ENCODE peak calls at places on chromosomes 12 and 14, in six cellular contexts. One of them, this sample, is unnamed.

GRCh38 chr14:102736956-102737355 is 40.3 kb upstream of the TRAF3 start:
- DNase-seq in NCI-H460: no peak
- DNase-seq in NCI-H1092 treated with DMSO at 0.1 percent for 48 hours: no peak
- DNase-seq in cardiac fibroblast: no peak
- DNase-seq in endothelial cell of umbilical vein: no peak
- DNase-seq in HCEC 1CT: no peak
- DNase-seq in this sample: no peak

GRCh38 chr12:2637371-2637770 is 157.4 kb upstream of the FKBP4 start:
- DNase-seq in NCI-H460: no peak
- DNase-seq in NCI-H1092 treated with DMSO at 0.1 percent for 48 hours: no peak
- DNase-seq in cardiac fibroblast: no peak
- DNase-seq in endothelial cell of umbilical vein: no peak
- DNase-seq in HCEC 1CT: no peak
- DNase-seq in this sample: no peak

GRCh38 chr14:53929871-53930685 is 26.5 kb downstream of the BMP4 start:
- DNase-seq in NCI-H460: no peak
- DNase-seq in NCI-H1092 treated with DMSO at 0.1 percent for 48 hours: peak
- DNase-seq in cardiac fibroblast: no peak
- DNase-seq in endothelial cell of umbilical vein: no peak
- DNase-seq in HCEC 1CT: no peak
- DNase-seq in this sample: no peak

GRCh38 chr12:93122569-93123091 is 193.5 kb upstream of the EEA1 start:
- DNase-seq in NCI-H460: no peak
- DNase-seq in NCI-H1092 treated with DMSO at 0.1 percent for 48 hours: no peak
- DNase-seq in cardiac fibroblast: no peak
- DNase-seq in endothelial cell of umbilical vein: no peak
- DNase-seq in HCEC 1CT: no peak
- DNase-seq in this sample: no peak

GRCh38 chr14:89428556-89429196 is 11.6 kb upstream of the FOXN3 start:
- DNase-seq in NCI-H460: no peak
- DNase-seq in NCI-H1092 treated with DMSO at 0.1 percent for 48 hours: no peak
- DNase-seq in cardiac fibroblast: no peak
- DNase-seq in endothelial cell of umbilical vein: no peak
- DNase-seq in HCEC 1CT: no peak
- DNase-seq in this sample: no peak

GRCh38 chr12:54159140-54159539 is 29.6 kb downstream of the SMUG1 start:
- DNase-seq in NCI-H460: no peak
- DNase-seq in NCI-H1092 treated with DMSO at 0.1 percent for 48 hours: peak
- DNase-seq in cardiac fibroblast: no peak
- DNase-seq in endothelial cell of umbilical vein: no peak
- DNase-seq in HCEC 1CT: no peak
- DNase-seq in this sample: no peak

GRCh38 chr14:70555890-70556289 is 21.1 kb upstream of the ADAM20 start:
- DNase-seq in NCI-H460: no peak
- DNase-seq in NCI-H1092 treated with DMSO at 0.1 percent for 48 hours: no peak
- DNase-seq in cardiac fibroblast: peak
- DNase-seq in endothelial cell of umbilical vein: no peak
- DNase-seq in HCEC 1CT: no peak
- DNase-seq in this sample: no peak

GRCh38 chr14:63682727-63683593 is 41.3 kb upstream of the WDR89 start:
- DNase-seq in NCI-H460: no peak
- DNase-seq in NCI-H1092 treated with DMSO at 0.1 percent for 48 hours: no peak
- DNase-seq in cardiac fibroblast: no peak
- DNase-seq in endothelial cell of umbilical vein: no peak
- DNase-seq in HCEC 1CT: no peak
- DNase-seq in this sample: no peak

GRCh38 chr14:104874110-104874531 is 9.1 kb downstream of the CEP170B start:
- DNase-seq in NCI-H460: no peak
- DNase-seq in NCI-H1092 treated with DMSO at 0.1 percent for 48 hours: no peak
- DNase-seq in cardiac fibroblast: no peak
- DNase-seq in endothelial cell of umbilical vein: no peak
- DNase-seq in HCEC 1CT: no peak
- DNase-seq in this sample: no peak

GRCh38 chr14:91414475-91415342 is 2.9 kb downstream of the CCDC88C start:
- DNase-seq in NCI-H460: no peak
- DNase-seq in NCI-H1092 treated with DMSO at 0.1 percent for 48 hours: no peak
- DNase-seq in cardiac fibroblast: no peak
- DNase-seq in endothelial cell of umbilical vein: no peak
- DNase-seq in HCEC 1CT: no peak
- DNase-seq in this sample: no peak

GRCh38 chr14:101503431-101504095 is 57.7 kb upstream of the DIO3 start:
- DNase-seq in NCI-H460: no peak
- DNase-seq in NCI-H1092 treated with DMSO at 0.1 percent for 48 hours: no peak
- DNase-seq in cardiac fibroblast: no peak
- DNase-seq in endothelial cell of umbilical vein: no peak
- DNase-seq in HCEC 1CT: no peak
- DNase-seq in this sample: no peak

GRCh38 chr14:68014771-68015170 is 195.2 kb downstream of the RAD51B start:
- DNase-seq in NCI-H460: no peak
- DNase-seq in NCI-H1092 treated with DMSO at 0.1 percent for 48 hours: no peak
- DNase-seq in cardiac fibroblast: no peak
- DNase-seq in endothelial cell of umbilical vein: no peak
- DNase-seq in HCEC 1CT: no peak
- DNase-seq in this sample: no peak

GRCh38 chr12:1870086-1870485 is 48.4 kb downstream of the CACNA2D4 start:
- DNase-seq in NCI-H460: no peak
- DNase-seq in NCI-H1092 treated with DMSO at 0.1 percent for 48 hours: no peak
- DNase-seq in cardiac fibroblast: no peak
- DNase-seq in endothelial cell of umbilical vein: no peak
- DNase-seq in HCEC 1CT: no peak
- DNase-seq in this sample: no peak

GRCh38 chr14:33568935-33569579 is 381.8 kb downstream of the EGLN3 start:
- DNase-seq in NCI-H460: no peak
- DNase-seq in NCI-H1092 treated with DMSO at 0.1 percent for 48 hours: no peak
- DNase-seq in cardiac fibroblast: peak
- DNase-seq in endothelial cell of umbilical vein: peak
- DNase-seq in HCEC 1CT: no peak
- DNase-seq in this sample: no peak

GRCh38 chr14:59137256-59137655 is 51.2 kb upstream of the DAAM1 start:
- DNase-seq in NCI-H460: no peak
- DNase-seq in NCI-H1092 treated with DMSO at 0.1 percent for 48 hours: no peak
- DNase-seq in cardiac fibroblast: no peak
- DNase-seq in endothelial cell of umbilical vein: no peak
- DNase-seq in HCEC 1CT: no peak
- DNase-seq in this sample: no peak

GRCh38 chr12:108078428-108078827 is 50.7 kb upstream of the WSCD2 start:
- DNase-seq in NCI-H460: no peak
- DNase-seq in NCI-H1092 treated with DMSO at 0.1 percent for 48 hours: no peak
- DNase-seq in cardiac fibroblast: no peak
- DNase-seq in endothelial cell of umbilical vein: no peak
- DNase-seq in HCEC 1CT: no peak
- DNase-seq in this sample: no peak

This sample was measured in COLO829.